ENCODE peak calls at places on chromosomes 6 and 20, in four cellular contexts. One of them, this sample, is unnamed.
A peak's percentile ranks its signal among the peaks of the same experiment; 100 is the strongest.

GRCh38 chr6:9697263-9697931 is 717.5 kb downstream of the TFAP2A start:
- DNase-seq in islet precursor cell: no peak
- DNase-seq in stimulated activated CD4-positive, alpha-beta T cell treated with anti-CD3 and anti-CD28 coated beads, Interleukin-4, amount 100 ng/mL, for 48 hours: no peak
- DNase-seq in ovary: no peak
- DNase-seq in this sample: no peak

GRCh38 chr20:62761058-62761758 is 35.1 kb upstream of the MRGBP start:
- DNase-seq in ovary: no peak
- DNase-seq in stimulated activated CD4-positive, alpha-beta T cell treated with anti-CD3 and anti-CD28 coated beads, Interleukin-4, amount 100 ng/mL, for 48 hours: no peak
- DNase-seq in islet precursor cell: no peak
- DNase-seq in this sample: no peak

GRCh38 chr6:95530176-95530799 is 47.0 kb upstream of the MANEA start:
- DNase-seq in stimulated activated CD4-positive, alpha-beta T cell treated with anti-CD3 and anti-CD28 coated beads, Interleukin-4, amount 100 ng/mL, for 48 hours: no peak
- DNase-seq in ovary: no peak
- DNase-seq in islet precursor cell: no peak
- DNase-seq in this sample: no peak

GRCh38 chr6:139888691-139889122 is 514.3 kb upstream of the CITED2 start:
- DNase-seq in ovary: no peak
- DNase-seq in stimulated activated CD4-positive, alpha-beta T cell treated with anti-CD3 and anti-CD28 coated beads, Interleukin-4, amount 100 ng/mL, for 48 hours: no peak
- DNase-seq in islet precursor cell: peak; percentile 81
- DNase-seq in this sample: no peak

GRCh38 chr6:168922436-168922835 is 331.2 kb downstream of the THBS2 start:
- DNase-seq in stimulated activated CD4-positive, alpha-beta T cell treated with anti-CD3 and anti-CD28 coated beads, Interleukin-4, amount 100 ng/mL, for 48 hours: no peak
- DNase-seq in ovary: no peak
- DNase-seq in islet precursor cell: peak; percentile 12
- DNase-seq in this sample: no peak

GRCh38 chr6:36755435-36756348 is 58.1 kb downstream of the RAB44 start:
- DNase-seq in stimulated activated CD4-positive, alpha-beta T cell treated with anti-CD3 and anti-CD28 coated beads, Interleukin-4, amount 100 ng/mL, for 48 hours: peak; percentile 46
- DNase-seq in islet precursor cell: no peak
- DNase-seq in ovary: no peak
- DNase-seq in this sample: no peak

GRCh38 chr6:29676981-29677601 is 3.9 kb downstream of the ZFP57 start:
- DNase-seq in stimulated activated CD4-positive, alpha-beta T cell treated with anti-CD3 and anti-CD28 coated beads, Interleukin-4, amount 100 ng/mL, for 48 hours: no peak
- DNase-seq in islet precursor cell: peak; percentile 57
- DNase-seq in ovary: no peak
- DNase-seq in this sample: no peak

GRCh38 chr20:23042270-23042669 is 7.2 kb downstream of the SSTR4 start:
- DNase-seq in islet precursor cell: no peak
- DNase-seq in ovary: no peak
- DNase-seq in stimulated activated CD4-positive, alpha-beta T cell treated with anti-CD3 and anti-CD28 coated beads, Interleukin-4, amount 100 ng/mL, for 48 hours: no peak
- DNase-seq in this sample: no peak

GRCh38 chr6:44001318-44001868 is 125.9 kb downstream of the MRPL14 start:
- DNase-seq in islet precursor cell: peak; percentile 76
- DNase-seq in stimulated activated CD4-positive, alpha-beta T cell treated with anti-CD3 and anti-CD28 coated beads, Interleukin-4, amount 100 ng/mL, for 48 hours: no peak
- DNase-seq in ovary: peak; percentile 32
- DNase-seq in this sample: no peak

GRCh38 chr6:12203001-12203400 is 87.2 kb upstream of the EDN1 start:
- DNase-seq in stimulated activated CD4-positive, alpha-beta T cell treated with anti-CD3 and anti-CD28 coated beads, Interleukin-4, amount 100 ng/mL, for 48 hours: no peak
- DNase-seq in ovary: no peak
- DNase-seq in islet precursor cell: peak; percentile 87
- DNase-seq in this sample: no peak

GRCh38 chr6:25883991-25884390 is 9.9 kb upstream of the SLC17A3 start:
- DNase-seq in ovary: no peak
- DNase-seq in islet precursor cell: no peak
- DNase-seq in stimulated activated CD4-positive, alpha-beta T cell treated with anti-CD3 and anti-CD28 coated beads, Interleukin-4, amount 100 ng/mL, for 48 hours: no peak
- DNase-seq in this sample: no peak

GRCh38 chr20:31608256-31608980 is 3.3 kb downstream of the ID1 start:
- DNase-seq in ovary: peak; percentile 82
- DNase-seq in islet precursor cell: peak; percentile 99
- DNase-seq in stimulated activated CD4-positive, alpha-beta T cell treated with anti-CD3 and anti-CD28 coated beads, Interleukin-4, amount 100 ng/mL, for 48 hours: no peak
- DNase-seq in this sample: no peak

GRCh38 chr6:66128676-66129075 is 421.6 kb upstream of the EYS start:
- DNase-seq in stimulated activated CD4-positive, alpha-beta T cell treated with anti-CD3 and anti-CD28 coated beads, Interleukin-4, amount 100 ng/mL, for 48 hours: no peak
- DNase-seq in ovary: no peak
- DNase-seq in islet precursor cell: no peak
- DNase-seq in this sample: no peak